ENCODE peak calls at places on chromosomes 5 and 9, in eight cellular contexts. M is CD8-positive, alpha-beta memory T cell; W is right cardiac atrium; H is neuronal stem cell; N is aorta; O is uterus; D is psoas muscle; J is stomach. I is an unnamed sample. For H3K4me1 and H3K9me3, the result is how much of the 10 kb centered on the place peaks cover.

GRCh38 chr5:157072508-157072907 is 13.6 kb upstream of the HAVCR1 start:
- DNase-seq in H (no peak), O (no peak), W (no peak), M (no peak), N (no peak), D (no peak), J (no peak), I (no peak)

GRCh38 chr9:88218721-88219120 is 80.4 kb upstream of the SPATA31C2 start:
- DNase-seq in H (no peak), N (no peak), O (no peak), D (no peak), J (no peak), M (no peak), W (no peak), I (no peak)

GRCh38 chr5:173802670-173803165 is 85.4 kb upstream of the CPEB4 start:
- DNase-seq in M (no peak), N (no peak), O (no peak), D (peak), H (no peak), J (peak), W (peak), I (no peak)

GRCh38 chr9:20980713-20981481 is 50.5 kb downstream of the HACD4 start:
- DNase-seq in O (no peak), J (no peak), D (no peak), W (no peak), H (no peak), N (no peak), M (no peak), I (no peak)

GRCh38 chr5:1639757-1640156 is 116.0 kb upstream of the LPCAT1 start:
- DNase-seq in D (peak), W (no peak), J (no peak), H (no peak), N (peak), M (peak), O (no peak), I (no peak)

GRCh38 chr5:172380992-172381643 is 73.2 kb downstream of the SH3PXD2B start:
- DNase-seq in N (peak), W (peak), M (no peak), O (peak), H (no peak), J (peak), D (peak), I (peak)

GRCh38 chr9:131503626-131504465 is 1.1 kb downstream of the POMT1 start:
- DNase-seq in D (no peak), M (peak), O (no peak), H (no peak), J (no peak), W (no peak), N (no peak), I (no peak)

GRCh38 chr9:95552814-95553546 is 36.2 kb upstream of the PTCH1 start:
- DNase-seq in O (peak), M (no peak), H (no peak), D (peak), N (no peak), J (no peak), W (peak), I (no peak)

GRCh38 chr9:84322830-84323229 is 17.7 kb downstream of the SLC28A3 start:
- DNase-seq in M (no peak), O (no peak), N (no peak), D (no peak), J (no peak), H (no peak), W (no peak), I (no peak)

GRCh38 chr9:130530932-130531331 is 48.4 kb upstream of the FUBP3 start:
- DNase-seq in W (peak), J (no peak), M (no peak), O (no peak), H (no peak), D (peak), N (no peak), I (peak)

GRCh38 chr9:84781431-84781830 is 111.9 kb downstream of the NTRK2 start:
- DNase-seq in N (no peak), W (no peak), M (no peak), J (no peak), O (no peak), D (no peak), H (no peak), I (no peak)

GRCh38 chr5:170523129-170523497 is 19.3 kb downstream of the KCNIP1 start:
- DNase-seq in M (no peak), J (no peak), D (no peak), H (no peak), O (no peak), W (no peak), N (no peak), I (no peak)

GRCh38 chr5:112642885-112643284 is 94.8 kb upstream of the APC start:
- DNase-seq in M (no peak), N (no peak), W (no peak), J (no peak), D (no peak), O (no peak), H (no peak), I (no peak)

GRCh38 chr5:181186902-181187499 is 18.0 kb downstream of the TRIM7 start:
- DNase-seq in H (no peak), O (no peak), J (no peak), N (peak), W (no peak), D (no peak), M (no peak), I (peak)

GRCh38 chr5:95946451-95946850 is 15.2 kb downstream of the ELL2 start:
- DNase-seq in N (no peak), W (no peak), H (no peak), D (no peak), J (no peak), M (no peak), O (no peak), I (no peak)

GRCh38 chr9:6911901-6912650 is 154.3 kb downstream of the KDM4C start:
- DNase-seq in H (no peak), W (no peak), J (no peak), N (no peak), D (no peak), O (no peak), M (no peak), I (peak)

GRCh38 chr9:138033950-138034349 is 156.4 kb downstream of the CACNA1B start:
- DNase-seq in N (no peak), O (no peak), H (no peak), W (no peak), J (no peak), D (no peak), M (no peak), I (no peak)

GRCh38 chr5:6291961-6292360 is 86.4 kb downstream of the MED10 start:
- DNase-seq in M (no peak), H (no peak), W (no peak), D (no peak), N (no peak), O (no peak), J (no peak), I (no peak)

GRCh38 chr9:126615791-126616447 is 2.2 kb downstream of the LMX1B start:
- DNase-seq in J (no peak), N (peak), H (no peak), D (no peak), W (no peak), O (no peak), M (no peak), I (no peak)

GRCh38 chr5:43040287-43041098 is at the start of gene ANXA2R:
- DNase-seq in O (peak), J (peak), M (peak), D (peak), H (no peak), N (peak), W (peak), I (peak)

GRCh38 chr5:138661342-138661975 is 86.3 kb upstream of the HSPA9 start:
- DNase-seq in M (no peak), D (no peak), H (no peak), W (no peak), J (no peak), O (no peak), N (no peak), I (no peak)

GRCh38 chr9:117286245-117286644 is 128.6 kb downstream of the ASTN2 start:
- DNase-seq in D (no peak), N (no peak), J (peak), W (peak), H (no peak), O (no peak), M (no peak), I (no peak)

GRCh38 chr9:16023466-16023865 is 470.6 kb downstream of the CCDC171 start:
- DNase-seq in W (no peak), N (no peak), H (no peak), D (no peak), M (no peak), O (no peak), J (no peak), I (no peak)

GRCh38 chr5:17720070-17720469 is 85.8 kb downstream of the TAF11L14 start:
- DNase-seq in J (no peak), O (no peak), H (no peak), M (no peak), W (no peak), N (no peak), D (no peak), I (no peak)

GRCh38 chr5:54443264-54443663 is 12.2 kb upstream of the HSPB3 start:
- DNase-seq in M (no peak), D (no peak), H (no peak), W (no peak), O (peak), J (no peak), N (no peak), I (no peak)

GRCh38 chr5:174363934-174364333 is 318.4 kb downstream of the NSG2 start:
- DNase-seq in M (no peak), W (no peak), J (no peak), O (no peak), N (no peak), H (no peak), D (no peak), I (no peak)

DNA sequence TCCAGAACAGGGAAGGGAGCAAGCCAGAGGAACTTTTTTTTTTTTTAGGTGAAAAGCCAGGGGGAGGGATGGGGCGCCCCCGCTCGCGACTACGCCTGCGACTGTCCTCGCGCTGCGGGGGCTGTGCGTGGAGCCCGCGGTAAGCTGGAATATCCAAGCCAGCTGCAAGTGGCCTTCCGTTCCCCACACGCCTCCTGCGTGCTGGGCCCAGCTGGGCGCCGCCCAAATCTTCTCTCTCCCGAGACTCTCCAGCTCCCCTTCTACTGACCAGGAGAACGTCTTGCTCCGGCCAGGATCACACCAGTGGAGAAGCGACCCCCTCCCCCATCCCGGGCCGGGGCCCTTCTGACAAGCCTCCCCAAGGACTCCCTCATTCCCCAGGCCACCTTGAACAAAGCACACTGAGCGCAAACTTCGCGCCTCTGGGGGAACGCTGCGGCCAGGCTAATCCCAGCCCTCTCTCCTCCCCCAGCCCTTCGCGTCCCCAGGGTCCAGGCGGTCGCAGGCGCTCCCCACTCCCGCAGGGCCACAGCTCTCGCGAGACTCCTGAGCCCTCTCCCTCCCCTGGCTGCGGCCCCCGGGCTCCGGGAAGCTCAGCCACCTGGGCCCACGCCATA is 6.6 kb downstream of the BARX1 start:
- DNase-seq in J (no peak), O (no peak), H (no peak), M (no peak), N (no peak), D (no peak), W (no peak), I (no peak)
- H3K4me1 ChIP-seq in J (under half), O (under half), H (under half), M (under half), N (under half), D (under half), W (under half), I (under half)

DNA sequence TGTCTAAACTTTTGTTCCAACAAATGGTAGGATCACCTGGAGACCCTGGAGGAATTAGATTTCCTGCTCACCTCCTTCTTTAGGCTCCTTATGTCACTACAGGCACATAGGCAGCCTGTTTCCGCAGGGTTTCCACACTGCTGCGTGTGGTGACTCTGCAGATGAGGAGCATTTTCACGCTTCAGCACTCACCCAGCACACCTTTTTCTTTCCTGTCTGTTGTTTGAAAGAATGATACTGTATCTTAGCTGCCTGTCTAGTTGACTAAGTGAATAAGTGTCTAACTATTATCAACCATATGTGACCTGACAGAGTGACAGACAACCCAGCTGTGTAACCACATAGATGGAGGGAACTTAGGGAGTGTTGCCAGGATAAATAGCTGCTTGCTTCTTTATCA is 36.1 kb downstream of the ZNF510 start:
- DNase-seq in J (no peak), D (no peak), M (no peak), W (no peak), N (no peak), O (no peak), H (no peak), I (no peak)
- H3K9me3 ChIP-seq in J (under half), D (half or more), M (under half), W (under half), N (under half), O (under half), H (under half), I (half or more)

GRCh38 chr5:14213813-14214585 is 70.9 kb downstream of the TRIO start:
- DNase-seq in J (no peak), H (no peak), N (no peak), O (no peak), W (no peak), M (no peak), D (no peak), I (no peak)
- H3K4me1 ChIP-seq in J (under half), H (under half), N (under half), O (under half), W (under half), M (under half), D (half or more), I (half or more)

GRCh38 chr5:94544031-94544650 is 74.3 kb downstream of the KIAA0825 start:
- DNase-seq in W (no peak), D (no peak), J (no peak), H (no peak), M (no peak), N (no peak), O (no peak), I (no peak)
- H3K9me3 ChIP-seq in W (under half), D (under half), J (under half), H (under half), M (under half), N (under half), O (under half), I (under half)

DNA sequence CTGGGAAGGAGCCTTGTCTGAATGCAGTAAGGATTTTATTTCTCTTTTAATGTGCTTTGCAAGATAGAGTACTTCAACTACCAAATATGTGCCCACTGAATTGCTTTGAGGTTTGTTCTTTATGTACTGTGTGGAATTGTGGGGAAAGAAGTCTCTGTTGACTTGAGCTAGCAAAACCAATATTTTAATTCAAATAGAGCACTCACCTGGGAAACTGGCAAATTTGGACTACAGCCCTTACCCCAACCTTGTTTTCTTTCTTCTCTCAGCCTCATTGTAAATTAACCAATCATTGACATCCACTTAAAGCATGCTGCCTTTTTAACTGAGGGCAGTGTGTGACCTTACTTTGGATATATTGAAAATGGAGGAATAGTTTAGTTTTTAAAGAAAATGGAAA is 409.0 kb downstream of the SPATA31D1 start:
- DNase-seq in J (no peak), D (no peak), W (no peak), H (no peak), N (no peak), M (no peak), O (no peak), I (no peak)
- H3K4me1 ChIP-seq in J (under half), D (under half), W (under half), H (under half), N (under half), M (under half), O (under half), I (under half)

DNA sequence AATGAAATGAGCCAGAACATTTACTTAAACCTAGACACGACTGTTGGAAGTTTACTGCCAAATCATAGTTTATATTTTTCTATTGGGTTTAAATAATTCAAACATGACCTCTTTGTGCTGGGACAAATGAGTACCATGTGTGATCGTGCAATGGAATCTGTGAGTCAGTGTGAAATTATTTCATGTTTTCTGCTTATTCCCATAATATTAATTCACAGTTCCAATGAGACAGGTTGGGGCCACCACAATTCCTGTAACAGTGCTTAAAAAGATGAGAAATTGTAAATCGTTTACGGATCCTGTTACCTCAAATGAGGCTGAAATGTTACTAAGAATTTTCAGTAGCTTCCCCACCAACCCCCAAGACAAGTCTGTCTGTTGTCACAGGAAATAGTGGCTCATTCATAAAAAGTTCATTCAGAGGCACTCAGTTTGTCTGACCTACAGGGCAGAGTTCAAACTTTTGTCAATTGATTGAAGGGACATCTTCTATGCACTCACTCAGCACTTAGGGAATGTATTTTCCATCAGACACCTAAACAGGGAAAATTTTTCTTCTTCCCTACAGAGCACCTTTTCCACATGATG is 563.9 kb upstream of the ADAMTS16 start:
- DNase-seq in D (no peak), M (no peak), N (no peak), O (no peak), J (no peak), W (no peak), H (no peak), I (no peak)
- H3K9me3 ChIP-seq in D (under half), M (under half), N (under half), O (under half), J (under half), W (under half), H (under half), I (under half)

DNA sequence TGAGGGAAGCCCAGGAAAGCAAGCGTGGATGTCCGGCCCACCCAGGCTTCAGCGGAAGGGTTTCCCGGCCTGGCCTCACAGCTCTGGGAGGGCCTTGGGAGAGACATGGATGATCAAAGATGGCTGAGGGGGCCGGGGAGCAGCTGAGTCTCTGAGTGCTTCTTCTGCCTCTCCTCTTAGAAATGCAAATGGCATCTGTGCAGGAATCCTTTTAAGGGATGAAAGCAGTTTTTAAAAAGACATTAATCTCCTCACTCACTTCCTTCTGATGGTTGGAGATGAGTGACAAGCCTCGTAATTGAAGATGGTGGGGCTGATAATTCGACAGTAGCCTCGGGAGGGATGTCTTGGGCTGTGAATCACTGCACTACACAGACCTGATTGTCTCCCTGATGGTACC is 24.3 kb upstream of the PITX1 start:
- DNase-seq in O (no peak), H (no peak), N (peak), W (no peak), D (peak), M (no peak), J (no peak), I (no peak)
- H3K4me1 ChIP-seq in O (under half), H (under half), N (under half), W (under half), D (under half), M (under half), J (under half), I (under half)